ENCODE peak calls at places on chromosomes 1 and 21, in four cellular contexts. Y, B, F and M are unnamed samples.

GRCh38 chr1:53731779-53732305 is 7.1 kb downstream of the GLIS1 start:
- DNase-seq in Y (no peak), B (no peak), F (no peak), M (no peak)

GRCh38 chr1:63322944-63323865 is 838 bp downstream of the FOXD3 start:
- DNase-seq in Y (peak), B (no peak), F (no peak), M (no peak)

GRCh38 chr1:247885011-247885410 is 10.4 kb upstream of the OR2W3 start:
- DNase-seq in Y (no peak), B (no peak), F (no peak), M (no peak)

GRCh38 chr1:6348511-6349191 is 44.9 kb downstream of the ACOT7 start:
- DNase-seq in Y (peak), B (no peak), F (no peak), M (peak)

GRCh38 chr1:216722841-216723240 is 388 bp downstream of the ESRRG start:
- DNase-seq in Y (no peak), B (no peak), F (no peak), M (no peak)

GRCh38 chr1:7290971-7291970 is 479.8 kb upstream of the VAMP3 start:
- DNase-seq in Y (no peak), B (no peak), F (no peak), M (peak)

GRCh38 chr1:226723640-226724532 is 15.2 kb downstream of the ITPKB start:
- DNase-seq in Y (no peak), B (no peak), F (no peak), M (no peak)

GRCh38 chr1:55822896-55823295 is 607.7 kb upstream of the USP24 start:
- DNase-seq in Y (no peak), B (no peak), F (no peak), M (no peak)

GRCh38 chr1:40648928-40649591 is 16.4 kb downstream of the RIMS3 start:
- DNase-seq in Y (no peak), B (no peak), F (no peak), M (no peak)

GRCh38 chr1:67393737-67394136 is 36.5 kb downstream of the SERBP1 start:
- DNase-seq in Y (no peak), B (no peak), F (no peak), M (no peak)

GRCh38 chr1:154765970-154766369 is 104.1 kb downstream of the KCNN3 start:
- DNase-seq in Y (peak), B (no peak), F (no peak), M (no peak)

GRCh38 chr1:113135460-113135859 is 62.5 kb downstream of the LRIG2 start:
- DNase-seq in Y (no peak), B (no peak), F (no peak), M (no peak)

GRCh38 chr21:42892582-42892930 is 553 bp upstream of the NDUFV3 start:
- DNase-seq in Y (no peak), B (no peak), F (no peak), M (no peak)

GRCh38 chr1:59389847-59390246 is 93.0 kb downstream of the FGGY start:
- DNase-seq in Y (no peak), B (no peak), F (no peak), M (no peak)

GRCh38 chr21:43322805-43323204 is 104.1 kb downstream of the SIK1 start:
- DNase-seq in Y (no peak), B (no peak), F (no peak), M (no peak)

GRCh38 chr1:224542783-224543440 is 73.2 kb upstream of the CNIH3 start:
- DNase-seq in Y (no peak), B (no peak), F (no peak), M (no peak)

GRCh38 chr1:114550336-114550735 is 31.1 kb downstream of the BCAS2 start:
- DNase-seq in Y (no peak), B (no peak), F (no peak), M (no peak)

GRCh38 chr1:232780354-232780753 is 24.9 kb upstream of the MAP10 start:
- DNase-seq in Y (no peak), B (no peak), F (no peak), M (no peak)

GRCh38 chr1:84117868-84118267 is 26.2 kb upstream of the PRKACB start:
- DNase-seq in Y (no peak), B (no peak), F (no peak), M (no peak)

GRCh38 chr1:18955442-18956188 is 861 bp downstream of the IFFO2 start:
- DNase-seq in Y (peak), B (no peak), F (peak), M (peak)

GRCh38 chr1:118186026-118186425 is 998 bp upstream of the SPAG17 start:
- DNase-seq in Y (no peak), B (no peak), F (no peak), M (no peak)

GRCh38 chr1:117615474-117615873 is 9.6 kb downstream of the TENT5C start:
- DNase-seq in Y (no peak), B (peak), F (no peak), M (no peak)

GRCh38 chr1:2539312-2539907 is 9.3 kb upstream of the HES5 start:
- DNase-seq in Y (peak), B (no peak), F (no peak), M (no peak)

GRCh38 chr1:25590096-25590824 is 26.3 kb upstream of the MAN1C1 start:
- DNase-seq in Y (no peak), B (no peak), F (no peak), M (peak)